ENCODE peak calls at places on chromosomes 6 and 20, in six cellular contexts. T, V, Z, G, W and E are unnamed samples.

GRCh38 chr20:46767127-46767761 is 57.8 kb downstream of the SLC2A10 start:
- DNase-seq in T (peak; percentile 41), V (no peak), Z (peak; percentile 82), G (no peak), W (no peak), E (no peak)

GRCh38 chr6:139784222-139784769 is 409.8 kb upstream of the CITED2 start:
- DNase-seq in Z (no peak), T (no peak), V (no peak), W (no peak), G (no peak), E (no peak)

GRCh38 chr20:47204008-47204745 is 152.3 kb downstream of the ZMYND8 start:
- DNase-seq in T (peak; percentile 14), W (no peak), V (no peak), Z (no peak), G (no peak), E (no peak)

GRCh38 chr6:23213193-23213592 is 643.8 kb downstream of the HDGFL1 start:
- DNase-seq in W (no peak), Z (no peak), T (no peak), V (no peak), G (no peak), E (no peak)

GRCh38 chr6:62393608-62394007 is 107.6 kb upstream of the KHDRBS2 start:
- DNase-seq in G (no peak), Z (peak; percentile 55), T (no peak), V (no peak), W (no peak), E (no peak)

GRCh38 chr6:47044418-47044817 is 2.3 kb upstream of the ADGRF1 start:
- DNase-seq in V (no peak), Z (no peak), G (no peak), T (peak; percentile 55), W (no peak), E (no peak)

GRCh38 chr6:40713002-40713719 is 126.0 kb upstream of the LRFN2 start:
- DNase-seq in W (no peak), V (no peak), G (no peak), T (no peak), Z (no peak), E (no peak)

GRCh38 chr6:107106165-107106564 is 9.2 kb downstream of the BEND3 start:
- DNase-seq in V (no peak), T (no peak), Z (peak; percentile 52), G (no peak), W (no peak), E (no peak)

GRCh38 chr6:163342571-163343539 is 71.7 kb upstream of the QKI start:
- DNase-seq in V (no peak), W (no peak), Z (no peak), T (no peak), G (no peak), E (no peak)

GRCh38 chr20:17859002-17859615 is 109.5 kb downstream of the SNX5 start:
- DNase-seq in Z (no peak), G (no peak), T (no peak), V (no peak), W (no peak), E (no peak)

GRCh38 chr6:39088331-39088730 is 26.7 kb downstream of the SAYSD1 start:
- DNase-seq in Z (peak; percentile 86), G (no peak), W (peak; percentile 55), T (peak; percentile 41), V (no peak), E (no peak)